ENCODE peak calls at places on chromosomes 5 and 9, in eight cellular contexts. O is left ventricle myocardium inferior, E is HCEC 1CT, G is epithelial cell of esophagus, Y is iris pigment epithelial cell, Z is DMS 273 treated with DMSO at 0.1 percent for 48 hours, D is esophagus squamous epithelium, I is KBM-7. A is an unnamed sample.
A peak's percentile ranks its signal among the peaks of the same experiment; 100 is the strongest.

GRCh38 chr9:109319631-109320233 is 1.1 kb downstream of the EPB41L4B start:
- DNase-seq in O (no peak), E (no peak), G (no peak), Y (no peak), Z (no peak), D (no peak), I (no peak), A (no peak)

GRCh38 chr5:158593925-158594324 is 505.8 kb downstream of the EBF1 start:
- DNase-seq in O (no peak), E (no peak), G (no peak), Y (no peak), Z (no peak), D (no peak), I (no peak), A (no peak)

GRCh38 chr9:136403538-136403914 is 3.6 kb upstream of the SNAPC4 start:
- DNase-seq in O (no peak), E (no peak), G (no peak), Y (no peak), Z (no peak), D (no peak), I (no peak), A (no peak)

GRCh38 chr9:133003671-133004090 is 25.2 kb downstream of the GFI1B start:
- DNase-seq in O (no peak), E (no peak), G (no peak), Y (no peak), Z (no peak), D (no peak), I (peak; percentile 49), A (no peak)

GRCh38 chr5:95925939-95926338 is 35.7 kb downstream of the ELL2 start:
- DNase-seq in O (no peak), E (no peak), G (no peak), Y (no peak), Z (no peak), D (no peak), I (no peak), A (no peak)

GRCh38 chr5:96279796-96280542 is 153.1 kb downstream of the PCSK1 start:
- DNase-seq in O (no peak), E (peak; percentile 71), G (peak; percentile 89), Y (peak; percentile 52), Z (no peak), D (no peak), I (no peak), A (no peak)

GRCh38 chr5:68086857-68087256 is 128.7 kb upstream of the PIK3R1 start:
- DNase-seq in O (peak; percentile 18), E (peak; percentile 83), G (no peak), Y (peak; percentile 93), Z (no peak), D (no peak), I (no peak), A (no peak)

GRCh38 chr9:114344692-114345091 is 15.0 kb downstream of the ORM2 start:
- DNase-seq in O (no peak), E (no peak), G (no peak), Y (no peak), Z (no peak), D (no peak), I (no peak), A (no peak)

GRCh38 chr5:131570757-131571156 is 64.3 kb downstream of the RAPGEF6 start:
- DNase-seq in O (no peak), E (no peak), G (no peak), Y (peak; percentile 26), Z (no peak), D (no peak), I (no peak), A (no peak)

GRCh38 chr5:181215997-181216982 is 6.8 kb upstream of the TRIM41 start:
- DNase-seq in O (no peak), E (no peak), G (peak; percentile 64), Y (no peak), Z (no peak), D (no peak), I (peak; percentile 74), A (no peak)

GRCh38 chr9:16062542-16063240 is 509.8 kb downstream of the CCDC171 start:
- DNase-seq in O (no peak), E (peak; percentile 97), G (peak; percentile 99), Y (peak; percentile 98), Z (no peak), D (no peak), I (no peak), A (no peak)

GRCh38 chr9:112856843-112857242 is 33.8 kb downstream of the SLC46A2 start:
- DNase-seq in O (no peak), E (no peak), G (no peak), Y (no peak), Z (peak; percentile 4), D (no peak), I (no peak), A (no peak)

GRCh38 chr9:75712690-75713089 is 177.8 kb upstream of the PCSK5 start:
- DNase-seq in O (no peak), E (no peak), G (peak; percentile 42), Y (peak; percentile 34), Z (no peak), D (no peak), I (no peak), A (no peak)

A was measured in smooth muscle cell of the brain vasculature.